ENCODE peak calls at places on chromosomes 12 and 14, in ten cellular contexts. X, Q, P, C, B, O, Z, T, F and U are unnamed samples.

GRCh38 chr12:2324375-2324774 is 271.6 kb downstream of the CACNA1C start:
- DNase-seq in X (no peak), Q (peak; percentile 82), P (no peak), C (peak; percentile 54), B (peak; percentile 90), O (no peak), Z (no peak), T (peak; percentile 36), F (no peak), U (no peak)

GRCh38 chr12:85794551-85794950 is 41.7 kb downstream of the RASSF9 start:
- DNase-seq in X (no peak), Q (no peak), P (no peak), C (no peak), B (no peak), O (no peak), Z (no peak), T (no peak), F (no peak), U (no peak)

GRCh38 chr14:93753647-93754046 is 34.6 kb downstream of the PRIMA1 start:
- DNase-seq in X (no peak), Q (no peak), P (no peak), C (no peak), B (no peak), O (no peak), Z (no peak), T (no peak), F (no peak), U (no peak)

GRCh38 chr12:92539966-92540791 is 162.6 kb upstream of the PLEKHG7 start:
- DNase-seq in X (no peak), Q (peak; percentile 80), P (no peak), C (no peak), B (no peak), O (no peak), Z (no peak), T (peak; percentile 59), F (no peak), U (no peak)

GRCh38 chr14:105864651-105865265 is 338.4 kb downstream of the TMEM121 start:
- DNase-seq in X (no peak), Q (no peak), P (no peak), C (no peak), B (no peak), O (peak; percentile 20), Z (no peak), T (no peak), F (no peak), U (no peak)

GRCh38 chr14:61929651-61930050 is 167.4 kb downstream of the SNAPC1 start:
- DNase-seq in X (no peak), Q (no peak), P (no peak), C (no peak), B (no peak), O (no peak), Z (no peak), T (no peak), F (no peak), U (no peak)

GRCh38 chr12:99619389-99620158 is 28.0 kb upstream of the GARIN6 start:
- DNase-seq in X (no peak), Q (no peak), P (peak; percentile 25), C (peak; percentile 15), B (no peak), O (peak; percentile 62), Z (no peak), T (no peak), F (peak; percentile 11), U (no peak)

GRCh38 chr14:89315493-89316456 is 101.3 kb downstream of the FOXN3 start:
- DNase-seq in X (no peak), Q (no peak), P (no peak), C (no peak), B (no peak), O (no peak), Z (no peak), T (no peak), F (no peak), U (no peak)

GRCh38 chr14:21136024-21136423 is 19.8 kb downstream of the OR5AU1 start:
- DNase-seq in X (no peak), Q (no peak), P (peak; percentile 33), C (peak; percentile 12), B (no peak), O (peak; percentile 42), Z (no peak), T (peak; percentile 15), F (peak; percentile 27), U (no peak)

GRCh38 chr14:103284574-103285467 is 49.2 kb upstream of the EIF5 start:
- DNase-seq in X (no peak), Q (no peak), P (peak; percentile 20), C (no peak), B (no peak), O (no peak), Z (no peak), T (no peak), F (no peak), U (no peak)

GRCh38 chr12:87157791-87158190 is 871.4 kb downstream of the C12orf50 start:
- DNase-seq in X (no peak), Q (no peak), P (peak; percentile 96), C (no peak), B (no peak), O (no peak), Z (no peak), T (no peak), F (peak; percentile 75), U (peak; percentile 19)

GRCh38 chr12:113582521-113583218 is 111.0 kb upstream of the LHX5 start:
- DNase-seq in X (no peak), Q (no peak), P (no peak), C (peak; percentile 17), B (no peak), O (no peak), Z (no peak), T (no peak), F (peak; percentile 48), U (no peak)

GRCh38 chr14:76936483-76936882 is 92.0 kb downstream of the IRF2BPL start:
- DNase-seq in X (no peak), Q (peak; percentile 33), P (peak; percentile 35), C (no peak), B (no peak), O (no peak), Z (no peak), T (no peak), F (no peak), U (no peak)